ENCODE peak calls at places on chromosomes 13 and 19, in seven cellular contexts. B is AG09319, P is HEK293T, U is T-helper 9 cell, I is GF-D8, Z is fibroblast of lung, J is GM12865. D is an unnamed sample.

GRCh38 chr19:7618771-7619510 is 10.4 kb downstream of the XAB2 start:
- DNase-seq in B (no peak), P (no peak), U (no peak), I (no peak), Z (no peak), J (no peak), D (no peak)

GRCh38 chr19:8607386-8607785 is 3.1 kb downstream of the ADAMTS10 start:
- DNase-seq in B (no peak), P (no peak), U (no peak), I (no peak), Z (peak), J (no peak), D (no peak)

GRCh38 chr13:24212674-24213073 is 52.2 kb downstream of the SPATA13 start:
- DNase-seq in B (no peak), P (no peak), U (no peak), I (no peak), Z (no peak), J (no peak), D (no peak)

GRCh38 chr19:4597278-4597974 is 37.9 kb upstream of the SEMA6B start:
- DNase-seq in B (no peak), P (no peak), U (no peak), I (no peak), Z (no peak), J (no peak), D (no peak)

GRCh38 chr19:17866312-17867012 is 5.3 kb upstream of the SLC5A5 start:
- DNase-seq in B (no peak), P (no peak), U (no peak), I (no peak), Z (no peak), J (no peak), D (peak)

GRCh38 chr19:13398780-13399726 is 107.2 kb downstream of the CACNA1A start:
- DNase-seq in B (peak), P (no peak), U (no peak), I (no peak), Z (peak), J (no peak), D (no peak)

GRCh38 chr13:68628994-68629393 is 1398.9 kb upstream of the PCDH9 start:
- DNase-seq in B (no peak), P (no peak), U (no peak), I (no peak), Z (no peak), J (no peak), D (no peak)

GRCh38 chr13:86906458-86906857 is 764.7 kb upstream of the SLITRK5 start:
- DNase-seq in B (no peak), P (no peak), U (no peak), I (no peak), Z (peak), J (no peak), D (no peak)

GRCh38 chr13:44238011-44238421 is 135.6 kb upstream of the SERP2 start:
- DNase-seq in B (peak), P (no peak), U (no peak), I (no peak), Z (peak), J (no peak), D (no peak)

GRCh38 chr13:78657699-78658629 is 991 bp downstream of the OBI1 start:
- DNase-seq in B (no peak), P (peak), U (no peak), I (no peak), Z (peak), J (peak), D (peak)

GRCh38 chr13:20431080-20431479 is 94.6 kb downstream of the CRYL1 start:
- DNase-seq in B (no peak), P (no peak), U (no peak), I (no peak), Z (no peak), J (no peak), D (no peak)

GRCh38 chr13:45238945-45239795 is 38.3 kb upstream of the KCTD4 start:
- DNase-seq in B (no peak), P (no peak), U (no peak), I (no peak), Z (peak), J (no peak), D (no peak)

GRCh38 chr13:25677956-25678355 is 306.2 kb downstream of the ATP8A2 start:
- DNase-seq in B (no peak), P (no peak), U (no peak), I (no peak), Z (peak), J (no peak), D (no peak)

GRCh38 chr13:24854311-24854710 is 90.3 kb downstream of the RNF17 start:
- DNase-seq in B (no peak), P (no peak), U (no peak), I (no peak), Z (no peak), J (no peak), D (no peak)

GRCh38 chr13:79480954-79481684 is at the start of gene NDFIP2:
- DNase-seq in B (no peak), P (peak), U (peak), I (peak), Z (peak), J (peak), D (peak)

GRCh38 chr19:13103961-13104847 is 1.5 kb upstream of the LYL1 start:
- DNase-seq in B (no peak), P (peak), U (peak), I (peak), Z (no peak), J (peak), D (peak)

D was measured in Karpas-422.